ENCODE peak calls at places on chromosomes 6 and 20, in five cellular contexts. N is pons, U is Panc1, H is SW480, J is fibroblast of mammary gland. M is an unnamed sample.

GRCh38 chr20:35616465-35617396 is 1.1 kb downstream of the SPAG4 start:
- DNase-seq in U (peak), J (peak), H (peak), N (peak), M (peak)

GRCh38 chr6:131124341-131125071 is 10.8 kb upstream of the AKAP7 start:
- DNase-seq in U (no peak), N (no peak), H (no peak), J (no peak), M (no peak)

GRCh38 chr20:56934888-56935287 is 305.8 kb downstream of the TFAP2C start:
- DNase-seq in N (peak), U (no peak), J (no peak), H (no peak), M (no peak)

GRCh38 chr6:24547243-24547642 is 52.5 kb downstream of the ALDH5A1 start:
- DNase-seq in N (no peak), H (peak), J (no peak), U (no peak), M (no peak)

GRCh38 chr6:139262519-139263300 is 29.1 kb downstream of the TXLNB start:
- DNase-seq in H (peak), J (peak), N (peak), U (no peak), M (no peak)

GRCh38 chr6:151765444-151765886 is 42.0 kb upstream of the ESR1 start:
- DNase-seq in U (peak), H (peak), N (peak), J (peak), M (peak)

GRCh38 chr20:1912646-1913045 is 17.4 kb downstream of the SIRPA start:
- DNase-seq in U (no peak), J (no peak), H (no peak), N (no peak), M (no peak)

GRCh38 chr6:36126121-36126520 is 4.2 kb upstream of the MAPK13 start:
- DNase-seq in H (no peak), U (no peak), J (no peak), N (no peak), M (no peak)

M was measured in SW 1271.